ENCODE peak calls at places on chromosomes 16 and 17, in four cellular contexts. E is HCEC 1CT, Z is posterior vena cava, S is Panc1. G is an unnamed sample.

GRCh38 chr16:5064915-5065314 is 841 bp downstream of the C16orf89 start:
- DNase-seq in Z (peak), S (no peak), E (no peak), G (no peak)

GRCh38 chr17:75502746-75503329 is 12.5 kb downstream of the CASKIN2 start:
- DNase-seq in E (no peak), Z (no peak), S (no peak), G (no peak)

GRCh38 chr16:30112197-30113030 is 923 bp downstream of the GDPD3 start:
- DNase-seq in S (no peak), Z (peak), E (peak), G (no peak)

GRCh38 chr16:15854906-15855703 is 1.7 kb downstream of the MYH11 start:
- DNase-seq in S (no peak), E (no peak), Z (no peak), G (no peak)

GRCh38 chr16:621526-622105 is 9.2 kb upstream of the WFIKKN1 start:
- DNase-seq in E (no peak), Z (no peak), S (no peak), G (no peak)

GRCh38 chr16:66801320-66802105 is at the start of gene TERB1:
- DNase-seq in E (no peak), Z (no peak), S (no peak), G (no peak)

GRCh38 chr17:73091770-73092517 is 544 bp downstream of the SLC39A11 start:
- DNase-seq in S (no peak), E (peak), Z (no peak), G (no peak)

GRCh38 chr16:87766485-87766797 is 655 bp upstream of the KLHDC4 start:
- DNase-seq in E (no peak), S (no peak), Z (no peak), G (no peak)

GRCh38 chr16:77877712-77878111 is 89.3 kb downstream of the VAT1L start:
- DNase-seq in E (peak), Z (no peak), S (no peak), G (peak)

GRCh38 chr16:72094266-72094610 is 591 bp downstream of the DHX38 start:
- DNase-seq in S (no peak), E (no peak), Z (no peak), G (no peak)

GRCh38 chr16:17468611-17469010 is 2.1 kb downstream of the XYLT1 start:
- DNase-seq in E (no peak), S (no peak), Z (no peak), G (no peak)